ENCODE peak calls at places on chromosomes 1 and 21, in four cellular contexts. P is activated T-helper 2 cell treated with anti-CD3 and anti-CD28 coated beads, Interferon-gamma antibody, Interleukin-2, Interleukin-4, amounts not matched to agents 10 μg/mL and 5 μg/mL and 100 μg/mL, durations not matched to agents 14 hours and 24 hours and 36 hours; C is occipital lobe; S is head of caudate nucleus. N is an unnamed sample.

GRCh38 chr1:83860506-83861221 is 138.3 kb downstream of the TTLL7 start:
- DNase-seq in P (peak; percentile 60), C (peak; percentile 39), S (peak; percentile 83), N (no peak)

GRCh38 chr1:163596541-163597258 is 274.9 kb downstream of the NUF2 start:
- DNase-seq in P (no peak), C (no peak), S (no peak), N (no peak)

GRCh38 chr1:3899776-3900149 is 309 bp downstream of the C1orf174 start:
- DNase-seq in P (peak; percentile 24), C (no peak), S (no peak), N (no peak)

GRCh38 chr1:239434181-239434580 is 47.8 kb downstream of the CHRM3 start:
- DNase-seq in P (no peak), C (no peak), S (no peak), N (no peak)

GRCh38 chr1:71796044-71796443 is 486.3 kb downstream of the NEGR1 start:
- DNase-seq in P (no peak), C (no peak), S (no peak), N (no peak)

GRCh38 chr21:34836103-34836932 is 167.5 kb downstream of the CLIC6 start:
- DNase-seq in P (no peak), C (peak; percentile 14), S (no peak), N (peak; percentile 100)

GRCh38 chr1:27332536-27333281 is 9.1 kb upstream of the SYTL1 start:
- DNase-seq in P (peak; percentile 35), C (no peak), S (peak; percentile 47), N (peak; percentile 16)

GRCh38 chr1:91894036-91894761 is 8.2 kb upstream of the TGFBR3 start:
- DNase-seq in P (no peak), C (no peak), S (no peak), N (peak; percentile 42)

GRCh38 chr1:29469457-29469856 is 233.1 kb downstream of the PTPRU start:
- DNase-seq in P (no peak), C (no peak), S (no peak), N (no peak)

GRCh38 chr1:6601049-6601864 is 1.4 kb downstream of the KLHL21 start:
- DNase-seq in P (peak; percentile 68), C (peak; percentile 72), S (peak; percentile 51), N (peak; percentile 97)

GRCh38 chr1:224454337-224455055 is 19.9 kb upstream of the WDR26 start:
- DNase-seq in P (no peak), C (no peak), S (no peak), N (no peak)

GRCh38 chr21:34930971-34931370 is 118.1 kb downstream of the RUNX1 start:
- DNase-seq in P (no peak), C (no peak), S (no peak), N (peak; percentile 54)

GRCh38 chr1:8663915-8664331 is 153.5 kb downstream of the RERE start:
- DNase-seq in P (no peak), C (no peak), S (no peak), N (peak; percentile 56)

GRCh38 chr1:178490967-178491366 is 5.8 kb downstream of the CLEC20A start:
- DNase-seq in P (no peak), C (no peak), S (no peak), N (no peak)

GRCh38 chr1:86507935-86508582 is 38.8 kb upstream of the CLCA4 start:
- DNase-seq in P (no peak), C (no peak), S (no peak), N (peak; percentile 38)

N was measured in IMR-90.